ENCODE peak calls at places on chromosomes 3 and 15, in eight cellular contexts. One of them, this sample, is unnamed.
A peak's percentile ranks its signal among the peaks of the same experiment; 100 is the strongest.

GRCh38 chr3:100170492-100170891 is 56.2 kb upstream of the FILIP1L start:
- DNase-seq in astrocyte of the spinal cord: no peak
- DNase-seq in AG09309: no peak
- DNase-seq in colonic mucosa: no peak
- DNase-seq in cardiac fibroblast: no peak
- DNase-seq in endothelial cell: no peak
- DNase-seq in GM06990: no peak
- DNase-seq in IMR-90: no peak
- DNase-seq in this sample: no peak

GRCh38 chr3:65039754-65040210 is 352.0 kb upstream of the ADAMTS9 start:
- DNase-seq in IMR-90: no peak
- DNase-seq in colonic mucosa: no peak
- DNase-seq in endothelial cell: no peak
- DNase-seq in astrocyte of the spinal cord: peak; percentile 82
- DNase-seq in cardiac fibroblast: peak; percentile 16
- DNase-seq in GM06990: no peak
- DNase-seq in AG09309: no peak
- DNase-seq in this sample: no peak

GRCh38 chr3:35216501-35217266 is 422.6 kb upstream of the ARPP21 start:
- DNase-seq in GM06990: no peak
- DNase-seq in IMR-90: no peak
- DNase-seq in cardiac fibroblast: no peak
- DNase-seq in astrocyte of the spinal cord: no peak
- DNase-seq in colonic mucosa: no peak
- DNase-seq in endothelial cell: no peak
- DNase-seq in AG09309: no peak
- DNase-seq in this sample: no peak

GRCh38 chr3:97692831-97693230 is 71.7 kb upstream of the ARL6 start:
- DNase-seq in endothelial cell: no peak
- DNase-seq in IMR-90: no peak
- DNase-seq in cardiac fibroblast: no peak
- DNase-seq in colonic mucosa: no peak
- DNase-seq in GM06990: no peak
- DNase-seq in AG09309: no peak
- DNase-seq in astrocyte of the spinal cord: no peak
- DNase-seq in this sample: no peak

GRCh38 chr3:29759443-29760033 is 478.7 kb downstream of the RBMS3 start:
- DNase-seq in cardiac fibroblast: peak; percentile 73
- DNase-seq in endothelial cell: no peak
- DNase-seq in AG09309: no peak
- DNase-seq in astrocyte of the spinal cord: peak; percentile 47
- DNase-seq in GM06990: no peak
- DNase-seq in colonic mucosa: no peak
- DNase-seq in IMR-90: peak; percentile 21
- DNase-seq in this sample: peak; percentile 11

GRCh38 chr15:70539912-70540520 is 223.3 kb downstream of the UACA start:
- DNase-seq in AG09309: no peak
- DNase-seq in endothelial cell: no peak
- DNase-seq in astrocyte of the spinal cord: no peak
- DNase-seq in IMR-90: no peak
- DNase-seq in GM06990: no peak
- DNase-seq in colonic mucosa: no peak
- DNase-seq in cardiac fibroblast: no peak
- DNase-seq in this sample: no peak

GRCh38 chr15:101522091-101522490 is 32.6 kb upstream of the PCSK6 start:
- DNase-seq in astrocyte of the spinal cord: no peak
- DNase-seq in GM06990: no peak
- DNase-seq in endothelial cell: no peak
- DNase-seq in AG09309: no peak
- DNase-seq in colonic mucosa: peak; percentile 60
- DNase-seq in cardiac fibroblast: no peak
- DNase-seq in IMR-90: no peak
- DNase-seq in this sample: no peak

GRCh38 chr3:186315581-186316354 is 46.3 kb downstream of the DGKG start:
- DNase-seq in IMR-90: peak; percentile 39
- DNase-seq in GM06990: no peak
- DNase-seq in colonic mucosa: no peak
- DNase-seq in endothelial cell: no peak
- DNase-seq in astrocyte of the spinal cord: peak; percentile 78
- DNase-seq in cardiac fibroblast: peak; percentile 48
- DNase-seq in AG09309: no peak
- DNase-seq in this sample: peak; percentile 46

GRCh38 chr15:87287156-87287555 is 969.4 kb downstream of the NTRK3 start:
- DNase-seq in endothelial cell: no peak
- DNase-seq in colonic mucosa: no peak
- DNase-seq in AG09309: peak; percentile 72
- DNase-seq in cardiac fibroblast: peak; percentile 84
- DNase-seq in GM06990: no peak
- DNase-seq in IMR-90: peak; percentile 0
- DNase-seq in astrocyte of the spinal cord: peak; percentile 83
- DNase-seq in this sample: peak; percentile 96

GRCh38 chr3:188533612-188534357 is 379.8 kb downstream of the LPP start:
- DNase-seq in AG09309: no peak
- DNase-seq in colonic mucosa: no peak
- DNase-seq in endothelial cell: no peak
- DNase-seq in cardiac fibroblast: peak; percentile 20
- DNase-seq in GM06990: no peak
- DNase-seq in astrocyte of the spinal cord: no peak
- DNase-seq in IMR-90: no peak
- DNase-seq in this sample: no peak

GRCh38 chr15:88241461-88241860 is 15.1 kb downstream of the NTRK3 start:
- DNase-seq in AG09309: no peak
- DNase-seq in astrocyte of the spinal cord: no peak
- DNase-seq in colonic mucosa: no peak
- DNase-seq in endothelial cell: no peak
- DNase-seq in IMR-90: no peak
- DNase-seq in cardiac fibroblast: no peak
- DNase-seq in GM06990: no peak
- DNase-seq in this sample: no peak

GRCh38 chr15:81786776-81787175 is 259.0 kb downstream of the MEX3B start:
- DNase-seq in IMR-90: no peak
- DNase-seq in cardiac fibroblast: no peak
- DNase-seq in AG09309: no peak
- DNase-seq in GM06990: no peak
- DNase-seq in colonic mucosa: no peak
- DNase-seq in endothelial cell: no peak
- DNase-seq in astrocyte of the spinal cord: no peak
- DNase-seq in this sample: no peak

GRCh38 chr15:90598053-90598577 is 68.4 kb downstream of the CRTC3 start:
- DNase-seq in AG09309: no peak
- DNase-seq in astrocyte of the spinal cord: no peak
- DNase-seq in endothelial cell: no peak
- DNase-seq in IMR-90: no peak
- DNase-seq in colonic mucosa: peak; percentile 84
- DNase-seq in GM06990: peak; percentile 74
- DNase-seq in cardiac fibroblast: peak; percentile 36
- DNase-seq in this sample: peak; percentile 8

GRCh38 chr15:33104276-33104675 is 90.2 kb downstream of the FMN1 start:
- DNase-seq in IMR-90: peak; percentile 92
- DNase-seq in cardiac fibroblast: peak; percentile 74
- DNase-seq in colonic mucosa: no peak
- DNase-seq in AG09309: peak; percentile 73
- DNase-seq in endothelial cell: no peak
- DNase-seq in GM06990: no peak
- DNase-seq in astrocyte of the spinal cord: peak; percentile 82
- DNase-seq in this sample: peak; percentile 87

DNA sequence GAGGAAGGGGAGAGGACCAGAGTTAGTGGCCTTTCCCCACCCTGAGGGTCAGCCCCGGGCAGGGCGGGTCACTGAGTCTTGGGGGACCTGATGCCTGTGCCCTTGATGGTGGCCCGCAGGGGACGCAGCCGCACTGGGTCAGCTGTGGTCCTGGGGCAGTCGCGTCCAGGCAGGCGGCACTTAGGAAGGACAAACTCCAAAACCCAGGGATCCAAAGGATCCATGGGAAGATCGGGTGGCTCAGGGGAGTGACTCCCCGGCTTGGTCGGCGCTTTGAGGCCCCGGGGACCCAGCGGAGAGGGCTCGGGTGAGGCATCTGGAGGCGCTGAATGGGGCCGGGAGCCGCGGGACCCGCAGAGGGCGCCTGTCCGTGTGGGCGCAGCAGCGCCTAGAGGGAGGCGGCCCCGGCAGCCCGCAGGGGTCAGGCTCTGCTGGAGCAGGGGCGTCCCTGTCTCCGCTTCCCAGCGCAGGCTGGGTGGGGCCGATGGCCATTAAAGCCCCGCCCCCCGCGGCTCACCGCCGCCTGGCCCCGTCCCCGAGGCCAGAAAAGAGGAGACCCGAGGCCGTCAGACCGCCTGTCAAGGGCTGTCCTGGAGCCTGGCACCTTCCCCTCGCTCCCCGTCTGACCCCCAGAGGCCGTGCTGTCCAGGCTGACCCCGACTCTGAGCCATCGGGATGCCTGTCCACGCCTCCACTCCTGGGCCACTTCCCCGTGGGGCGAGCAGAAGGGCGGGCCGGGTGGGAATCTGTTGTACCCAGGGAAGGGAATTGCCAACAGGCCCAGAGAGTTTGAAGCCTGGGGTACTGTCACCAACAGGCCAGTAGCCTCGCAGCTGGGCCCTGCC is 17.4 kb downstream of the CIDEC start:
- DNase-seq in cardiac fibroblast: peak; percentile 45
- DNase-seq in AG09309: no peak
- DNase-seq in IMR-90: no peak
- DNase-seq in endothelial cell: peak; percentile 48
- DNase-seq in colonic mucosa: peak; percentile 54
- DNase-seq in astrocyte of the spinal cord: peak; percentile 18
- DNase-seq in GM06990: no peak
- DNase-seq in this sample: peak; percentile 31
- TF ChIP-seq CTCF in cardiac fibroblast: peak; percentile 29
- TF ChIP-seq CTCF in AG09309: peak; percentile 29
- TF ChIP-seq CTCF in IMR-90: peak; percentile 20
- TF ChIP-seq CTCF in endothelial cell: no peak
- TF ChIP-seq CTCF in colonic mucosa: peak; percentile 44
- TF ChIP-seq CTCF in astrocyte of the spinal cord: peak; percentile 29
- TF ChIP-seq CTCF in GM06990: peak; percentile 16
- TF ChIP-seq CTCF in this sample: peak; percentile 72

DNA sequence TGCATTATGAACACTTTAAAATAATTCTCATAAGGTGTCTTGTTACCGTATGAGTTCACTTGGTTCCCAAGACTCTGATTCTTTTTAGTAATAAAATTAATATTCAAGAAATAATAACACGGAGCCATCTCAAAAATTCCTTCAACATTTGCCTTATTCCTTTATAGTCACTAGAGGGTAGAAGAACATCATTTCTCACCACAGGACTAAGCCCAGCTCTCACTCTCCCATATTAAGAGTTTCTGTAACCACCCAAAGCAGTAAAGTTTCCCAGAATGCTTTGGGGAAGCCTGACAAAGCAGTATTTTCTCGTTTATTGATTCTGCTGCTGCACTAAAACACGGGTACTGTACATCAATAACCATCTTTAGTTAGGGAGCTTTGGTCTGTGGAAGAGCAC is 114.9 kb downstream of the MCTP2 start:
- DNase-seq in GM06990: no peak
- DNase-seq in IMR-90: peak; percentile 1
- DNase-seq in AG09309: no peak
- DNase-seq in endothelial cell: no peak
- DNase-seq in cardiac fibroblast: no peak
- DNase-seq in astrocyte of the spinal cord: no peak
- DNase-seq in colonic mucosa: no peak
- DNase-seq in this sample: peak; percentile 21
- TF ChIP-seq CTCF in GM06990: no peak
- TF ChIP-seq CTCF in IMR-90: no peak
- TF ChIP-seq CTCF in AG09309: peak; percentile 11
- TF ChIP-seq CTCF in endothelial cell: no peak
- TF ChIP-seq CTCF in cardiac fibroblast: no peak
- TF ChIP-seq CTCF in astrocyte of the spinal cord: peak; percentile 6
- TF ChIP-seq CTCF in colonic mucosa: no peak
- TF ChIP-seq CTCF in this sample: peak; percentile 23

GRCh38 chr15:57618325-57618724 is 26.6 kb downstream of the MYZAP start:
- DNase-seq in colonic mucosa: no peak
- DNase-seq in cardiac fibroblast: no peak
- DNase-seq in GM06990: no peak
- DNase-seq in endothelial cell: no peak
- DNase-seq in astrocyte of the spinal cord: no peak
- DNase-seq in AG09309: no peak
- DNase-seq in IMR-90: no peak
- DNase-seq in this sample: no peak

GRCh38 chr15:57624730-57625129 is 33.0 kb downstream of the MYZAP start:
- DNase-seq in IMR-90: no peak
- DNase-seq in endothelial cell: no peak
- DNase-seq in AG09309: no peak
- DNase-seq in colonic mucosa: no peak
- DNase-seq in GM06990: no peak
- DNase-seq in cardiac fibroblast: no peak
- DNase-seq in astrocyte of the spinal cord: no peak
- DNase-seq in this sample: no peak

GRCh38 chr15:57619746-57620145 is 28.0 kb downstream of the MYZAP start:
- DNase-seq in GM06990: no peak
- DNase-seq in astrocyte of the spinal cord: no peak
- DNase-seq in AG09309: no peak
- DNase-seq in cardiac fibroblast: no peak
- DNase-seq in IMR-90: no peak
- DNase-seq in endothelial cell: no peak
- DNase-seq in colonic mucosa: peak; percentile 43
- DNase-seq in this sample: no peak
- TF ChIP-seq CTCF in GM06990: no peak
- TF ChIP-seq CTCF in astrocyte of the spinal cord: no peak
- TF ChIP-seq CTCF in AG09309: no peak
- TF ChIP-seq CTCF in cardiac fibroblast: no peak
- TF ChIP-seq CTCF in IMR-90: no peak
- TF ChIP-seq CTCF in endothelial cell: no peak
- TF ChIP-seq CTCF in colonic mucosa: no peak
- TF ChIP-seq CTCF in this sample: no peak

GRCh38 chr15:43808435-43808950 is 8.1 kb downstream of the HYPK start:
- DNase-seq in IMR-90: no peak
- DNase-seq in colonic mucosa: no peak
- DNase-seq in cardiac fibroblast: no peak
- DNase-seq in AG09309: no peak
- DNase-seq in GM06990: no peak
- DNase-seq in endothelial cell: no peak
- DNase-seq in astrocyte of the spinal cord: no peak
- DNase-seq in this sample: no peak
- TF ChIP-seq CTCF in IMR-90: no peak
- TF ChIP-seq CTCF in colonic mucosa: no peak
- TF ChIP-seq CTCF in cardiac fibroblast: no peak
- TF ChIP-seq CTCF in AG09309: no peak
- TF ChIP-seq CTCF in GM06990: no peak
- TF ChIP-seq CTCF in endothelial cell: no peak
- TF ChIP-seq CTCF in astrocyte of the spinal cord: no peak
- TF ChIP-seq CTCF in this sample: no peak